ENCODE peak calls at places on chromosomes 6 and 20, in eight cellular contexts. One of them, this sample, is unnamed.

GRCh38 chr20:33281550-33282146 is 1.4 kb upstream of the BPIFB1 start:
- DNase-seq in amniotic stem cell: no peak
- DNase-seq in HT1080: no peak
- DNase-seq in astrocyte: no peak
- DNase-seq in HFFc6: no peak
- DNase-seq in naive thymus-derived CD8-positive, alpha-beta T cell: no peak
- DNase-seq in sigmoid colon: no peak
- DNase-seq in activated CD8-positive, alpha-beta memory T cell treated with anti-CD3 and anti-CD28 coated beads for 4 hours: no peak
- DNase-seq in this sample: no peak

GRCh38 chr6:38571721-38572120 is 68.0 kb downstream of the BTBD9 start:
- DNase-seq in amniotic stem cell: no peak
- DNase-seq in naive thymus-derived CD8-positive, alpha-beta T cell: no peak
- DNase-seq in HT1080: peak
- DNase-seq in sigmoid colon: no peak
- DNase-seq in astrocyte: no peak
- DNase-seq in activated CD8-positive, alpha-beta memory T cell treated with anti-CD3 and anti-CD28 coated beads for 4 hours: no peak
- DNase-seq in HFFc6: no peak
- DNase-seq in this sample: no peak

GRCh38 chr6:85394853-85395538 is 54.9 kb upstream of the NT5E start:
- DNase-seq in amniotic stem cell: no peak
- DNase-seq in astrocyte: peak
- DNase-seq in naive thymus-derived CD8-positive, alpha-beta T cell: no peak
- DNase-seq in sigmoid colon: no peak
- DNase-seq in activated CD8-positive, alpha-beta memory T cell treated with anti-CD3 and anti-CD28 coated beads for 4 hours: no peak
- DNase-seq in HT1080: no peak
- DNase-seq in HFFc6: no peak
- DNase-seq in this sample: peak

GRCh38 chr6:76792394-76792793 is 670.9 kb downstream of the HTR1B start:
- DNase-seq in HT1080: peak
- DNase-seq in naive thymus-derived CD8-positive, alpha-beta T cell: no peak
- DNase-seq in sigmoid colon: no peak
- DNase-seq in amniotic stem cell: no peak
- DNase-seq in astrocyte: no peak
- DNase-seq in activated CD8-positive, alpha-beta memory T cell treated with anti-CD3 and anti-CD28 coated beads for 4 hours: no peak
- DNase-seq in HFFc6: no peak
- DNase-seq in this sample: peak

GRCh38 chr6:160134779-160135547 is 13.3 kb downstream of the SLC22A1 start:
- DNase-seq in naive thymus-derived CD8-positive, alpha-beta T cell: no peak
- DNase-seq in astrocyte: no peak
- DNase-seq in HFFc6: no peak
- DNase-seq in amniotic stem cell: no peak
- DNase-seq in activated CD8-positive, alpha-beta memory T cell treated with anti-CD3 and anti-CD28 coated beads for 4 hours: no peak
- DNase-seq in HT1080: no peak
- DNase-seq in sigmoid colon: no peak
- DNase-seq in this sample: no peak

GRCh38 chr6:47631248-47632196 is 66.9 kb upstream of the ADGRF4 start:
- DNase-seq in amniotic stem cell: no peak
- DNase-seq in HT1080: peak
- DNase-seq in astrocyte: peak
- DNase-seq in HFFc6: peak
- DNase-seq in sigmoid colon: no peak
- DNase-seq in activated CD8-positive, alpha-beta memory T cell treated with anti-CD3 and anti-CD28 coated beads for 4 hours: no peak
- DNase-seq in naive thymus-derived CD8-positive, alpha-beta T cell: peak
- DNase-seq in this sample: peak

GRCh38 chr6:112480551-112480950 is 133.4 kb downstream of the RFPL4B start:
- DNase-seq in activated CD8-positive, alpha-beta memory T cell treated with anti-CD3 and anti-CD28 coated beads for 4 hours: no peak
- DNase-seq in astrocyte: peak
- DNase-seq in HT1080: peak
- DNase-seq in sigmoid colon: no peak
- DNase-seq in HFFc6: peak
- DNase-seq in naive thymus-derived CD8-positive, alpha-beta T cell: no peak
- DNase-seq in amniotic stem cell: no peak
- DNase-seq in this sample: peak

GRCh38 chr6:34373511-34373910 is 19.0 kb downstream of the NUDT3 start:
- DNase-seq in amniotic stem cell: no peak
- DNase-seq in naive thymus-derived CD8-positive, alpha-beta T cell: no peak
- DNase-seq in sigmoid colon: no peak
- DNase-seq in HFFc6: no peak
- DNase-seq in activated CD8-positive, alpha-beta memory T cell treated with anti-CD3 and anti-CD28 coated beads for 4 hours: no peak
- DNase-seq in HT1080: no peak
- DNase-seq in astrocyte: no peak
- DNase-seq in this sample: no peak

GRCh38 chr6:26445934-26446667 is 5.8 kb downstream of the BTN3A3 start:
- DNase-seq in HFFc6: no peak
- DNase-seq in amniotic stem cell: no peak
- DNase-seq in HT1080: no peak
- DNase-seq in naive thymus-derived CD8-positive, alpha-beta T cell: peak
- DNase-seq in activated CD8-positive, alpha-beta memory T cell treated with anti-CD3 and anti-CD28 coated beads for 4 hours: no peak
- DNase-seq in sigmoid colon: no peak
- DNase-seq in astrocyte: no peak
- DNase-seq in this sample: peak

GRCh38 chr6:115969207-115969929 is 91.3 kb downstream of the FRK start:
- DNase-seq in sigmoid colon: no peak
- DNase-seq in amniotic stem cell: no peak
- DNase-seq in HFFc6: no peak
- DNase-seq in HT1080: no peak
- DNase-seq in naive thymus-derived CD8-positive, alpha-beta T cell: no peak
- DNase-seq in activated CD8-positive, alpha-beta memory T cell treated with anti-CD3 and anti-CD28 coated beads for 4 hours: no peak
- DNase-seq in astrocyte: no peak
- DNase-seq in this sample: no peak

This sample was measured in M059J.